ENCODE peak calls at places on chromosomes 7 and 10, in four cellular contexts. One of them, this sample, is unnamed.
A peak's percentile ranks its signal among the peaks of the same experiment; 100 is the strongest.

GRCh38 chr10:51251110-51251509 is 176.8 kb downstream of the PRKG1 start:
- DNase-seq in B cell: no peak
- DNase-seq in tibial artery: no peak
- DNase-seq in A549: no peak
- DNase-seq in this sample: no peak

GRCh38 chr7:7795736-7796135 is 77.3 kb upstream of the RPA3 start:
- DNase-seq in B cell: no peak
- DNase-seq in tibial artery: no peak
- DNase-seq in A549: peak; percentile 52
- DNase-seq in this sample: no peak

GRCh38 chr10:46255696-46256355 is 31.0 kb upstream of the ANTXRL start:
- DNase-seq in B cell: peak; percentile 42
- DNase-seq in tibial artery: peak; percentile 68
- DNase-seq in A549: peak; percentile 75
- DNase-seq in this sample: no peak

GRCh38 chr10:102720337-102720736 is 5.9 kb downstream of the SFXN2 start:
- DNase-seq in B cell: no peak
- DNase-seq in tibial artery: no peak
- DNase-seq in A549: no peak
- DNase-seq in this sample: no peak

GRCh38 chr7:148704966-148705365 is 6.3 kb downstream of the CUL1 start:
- DNase-seq in B cell: no peak
- DNase-seq in tibial artery: no peak
- DNase-seq in A549: no peak
- DNase-seq in this sample: no peak

GRCh38 chr10:63596924-63597323 is 75.7 kb downstream of the REEP3 start:
- DNase-seq in B cell: no peak
- DNase-seq in tibial artery: no peak
- DNase-seq in A549: no peak
- DNase-seq in this sample: no peak

GRCh38 chr10:97038688-97039087 is 147.1 kb downstream of the SLIT1 start:
- DNase-seq in B cell: no peak
- DNase-seq in tibial artery: no peak
- DNase-seq in A549: no peak
- DNase-seq in this sample: no peak

GRCh38 chr7:151482883-151483699 is 36.6 kb downstream of the RHEB start:
- DNase-seq in B cell: no peak
- DNase-seq in tibial artery: no peak
- DNase-seq in A549: no peak
- DNase-seq in this sample: no peak

GRCh38 chr10:12397931-12398330 is 48.6 kb downstream of the CAMK1D start:
- DNase-seq in B cell: no peak
- DNase-seq in tibial artery: no peak
- DNase-seq in A549: no peak
- DNase-seq in this sample: no peak
- TF ChIP-seq CTCF in B cell: no peak
- TF ChIP-seq CTCF in tibial artery: no peak
- TF ChIP-seq CTCF in A549: no peak
- TF ChIP-seq CTCF in this sample: no peak

GRCh38 chr10:118595598-118596425 is at the start of gene PRLHR:
- DNase-seq in B cell: no peak
- DNase-seq in tibial artery: no peak
- DNase-seq in A549: no peak
- DNase-seq in this sample: no peak

GRCh38 chr10:118592675-118593330 is 2.6 kb downstream of the PRLHR start:
- DNase-seq in B cell: no peak
- DNase-seq in tibial artery: no peak
- DNase-seq in A549: no peak
- DNase-seq in this sample: no peak

GRCh38 chr10:118595064-118595420 is 406 bp downstream of the PRLHR start:
- DNase-seq in B cell: no peak
- DNase-seq in tibial artery: no peak
- DNase-seq in A549: no peak
- DNase-seq in this sample: no peak

GRCh38 chr10:118596426-118597124 is 1.1 kb upstream of the PRLHR start:
- DNase-seq in B cell: no peak
- DNase-seq in tibial artery: no peak
- DNase-seq in A549: no peak
- DNase-seq in this sample: no peak

GRCh38 chr10:118594392-118595063 is 920 bp downstream of the PRLHR start:
- DNase-seq in B cell: no peak
- DNase-seq in tibial artery: peak; percentile 39
- DNase-seq in A549: peak; percentile 56
- DNase-seq in this sample: no peak
- TF ChIP-seq CTCF in B cell: no peak
- TF ChIP-seq CTCF in tibial artery: no peak
- TF ChIP-seq CTCF in A549: no peak
- TF ChIP-seq CTCF in this sample: no peak

GRCh38 chr7:39372383-39372782 is 193.8 kb upstream of the YAE1 start:
- DNase-seq in B cell: no peak
- DNase-seq in tibial artery: no peak
- DNase-seq in A549: no peak
- DNase-seq in this sample: no peak

DNA sequence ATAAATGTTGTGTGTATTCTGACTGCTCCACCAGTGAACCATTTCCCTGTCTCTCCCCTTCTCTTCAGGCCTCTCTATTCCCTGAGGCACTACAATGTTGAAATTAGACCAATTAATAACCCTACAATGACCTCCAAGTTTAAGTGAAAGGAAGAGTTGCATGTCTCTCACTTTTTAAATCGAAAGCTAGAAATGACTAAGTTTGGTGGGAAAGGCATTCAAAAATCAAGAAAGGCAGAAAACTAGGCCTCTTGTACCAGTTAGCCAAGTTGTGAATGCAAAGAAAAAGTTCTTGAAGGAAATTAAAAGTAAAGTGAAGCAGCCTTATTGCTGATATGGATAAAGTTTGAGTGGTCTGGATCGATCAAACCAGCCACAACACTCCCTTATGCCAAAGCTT is 198.3 kb upstream of the YAE1 start:
- DNase-seq in B cell: no peak
- DNase-seq in tibial artery: no peak
- DNase-seq in A549: no peak
- DNase-seq in this sample: no peak
- TF ChIP-seq CTCF in B cell: no peak
- TF ChIP-seq CTCF in tibial artery: no peak
- TF ChIP-seq CTCF in A549: no peak
- TF ChIP-seq CTCF in this sample: no peak

DNA sequence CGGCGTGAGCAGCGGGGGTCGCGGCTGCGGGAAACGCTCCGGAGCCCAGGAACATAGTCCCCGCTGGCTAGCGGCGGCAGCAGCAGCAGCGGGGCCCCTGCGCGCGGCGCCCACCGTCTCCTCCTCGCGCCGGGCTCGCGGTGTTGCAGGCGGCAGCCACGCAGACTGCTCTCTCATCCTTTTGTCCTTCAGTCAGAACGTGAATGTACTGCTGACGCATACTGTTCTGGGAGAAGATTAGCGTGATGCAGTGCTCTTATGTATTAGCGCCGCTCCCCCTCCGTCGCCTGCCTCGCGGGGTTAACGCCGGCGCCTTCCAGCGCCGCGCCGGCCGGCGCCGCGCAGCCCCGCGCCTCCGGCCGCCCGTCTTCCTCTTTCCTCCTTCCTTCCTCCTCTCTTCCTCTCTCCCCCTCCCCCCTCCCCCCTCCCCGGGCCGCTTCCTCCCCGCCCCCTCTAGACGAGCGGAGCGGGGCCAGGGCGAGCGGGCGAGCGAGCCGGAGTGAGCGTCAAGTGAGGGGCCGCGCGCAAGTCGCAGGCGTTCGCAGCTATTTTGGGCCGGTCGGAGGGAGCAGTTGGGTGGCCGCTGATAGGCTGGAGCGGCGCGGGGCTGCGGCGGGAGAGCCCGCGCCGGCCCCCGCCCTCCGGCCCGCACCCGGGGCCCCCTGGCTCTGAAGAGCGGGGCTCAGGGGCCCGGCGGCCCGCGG is 816 bp upstream of the LRRC4 start:
- DNase-seq in B cell: peak; percentile 67
- DNase-seq in tibial artery: no peak
- DNase-seq in A549: no peak
- DNase-seq in this sample: no peak
- TF ChIP-seq CTCF in B cell: no peak
- TF ChIP-seq CTCF in tibial artery: no peak
- TF ChIP-seq CTCF in A549: no peak
- TF ChIP-seq CTCF in this sample: no peak

GRCh38 chr7:123505221-123505620 is 29.2 kb downstream of the IQUB start:
- DNase-seq in B cell: no peak
- DNase-seq in tibial artery: no peak
- DNase-seq in A549: no peak
- DNase-seq in this sample: no peak
- TF ChIP-seq CTCF in B cell: no peak
- TF ChIP-seq CTCF in tibial artery: no peak
- TF ChIP-seq CTCF in A549: no peak
- TF ChIP-seq CTCF in this sample: no peak

GRCh38 chr10:19762026-19762425 is 54.2 kb upstream of the PLXDC2 start:
- DNase-seq in B cell: no peak
- DNase-seq in tibial artery: no peak
- DNase-seq in A549: no peak
- DNase-seq in this sample: no peak

GRCh38 chr10:19772958-19773357 is 43.3 kb upstream of the PLXDC2 start:
- DNase-seq in B cell: no peak
- DNase-seq in tibial artery: no peak
- DNase-seq in A549: no peak
- DNase-seq in this sample: no peak

GRCh38 chr10:19767876-19768275 is 48.4 kb upstream of the PLXDC2 start:
- DNase-seq in B cell: no peak
- DNase-seq in tibial artery: no peak
- DNase-seq in A549: no peak
- DNase-seq in this sample: no peak
- TF ChIP-seq CTCF in B cell: no peak
- TF ChIP-seq CTCF in tibial artery: no peak
- TF ChIP-seq CTCF in A549: no peak
- TF ChIP-seq CTCF in this sample: no peak

This sample was measured in omental fat pad.